ENCODE peak calls at places on chromosomes 7 and 10, in five cellular contexts. One of them, this sample, is unnamed.

GRCh38 chr7:139340037-139340807 is 915 bp upstream of the FMC1 start:
- DNase-seq in ovary: peak
- DNase-seq in tibial nerve: peak
- DNase-seq in stomach: peak
- DNase-seq in H1: peak
- DNase-seq in this sample: peak

GRCh38 chr10:3427316-3427715 is 254.7 kb upstream of the PITRM1 start:
- DNase-seq in stomach: no peak
- DNase-seq in ovary: no peak
- DNase-seq in tibial nerve: no peak
- DNase-seq in H1: no peak
- DNase-seq in this sample: no peak

GRCh38 chr7:137846588-137847417 is at the start of gene DGKI:
- DNase-seq in tibial nerve: no peak
- DNase-seq in H1: no peak
- DNase-seq in ovary: peak
- DNase-seq in stomach: no peak
- DNase-seq in this sample: no peak

GRCh38 chr7:40057292-40057691 is 77.1 kb downstream of the MPLKIP start:
- DNase-seq in ovary: no peak
- DNase-seq in H1: no peak
- DNase-seq in stomach: no peak
- DNase-seq in tibial nerve: no peak
- DNase-seq in this sample: peak

GRCh38 chr7:18037609-18038008 is 10.0 kb upstream of the PRPS1L1 start:
- DNase-seq in stomach: no peak
- DNase-seq in tibial nerve: no peak
- DNase-seq in ovary: no peak
- DNase-seq in H1: no peak
- DNase-seq in this sample: no peak

GRCh38 chr10:63707254-63707910 is 186.2 kb downstream of the REEP3 start:
- DNase-seq in stomach: no peak
- DNase-seq in ovary: no peak
- DNase-seq in H1: no peak
- DNase-seq in tibial nerve: peak
- DNase-seq in this sample: no peak

GRCh38 chr10:32412499-32412853 is 33.5 kb upstream of the CCDC7 start:
- DNase-seq in H1: no peak
- DNase-seq in stomach: no peak
- DNase-seq in tibial nerve: no peak
- DNase-seq in ovary: no peak
- DNase-seq in this sample: no peak

GRCh38 chr10:131725736-131726459 is 174.9 kb upstream of the PPP2R2D start:
- DNase-seq in stomach: peak
- DNase-seq in tibial nerve: no peak
- DNase-seq in H1: no peak
- DNase-seq in ovary: no peak
- DNase-seq in this sample: no peak

GRCh38 chr10:69087600-69088470 is at the start of gene SRGN:
- DNase-seq in stomach: peak
- DNase-seq in ovary: peak
- DNase-seq in H1: no peak
- DNase-seq in tibial nerve: peak
- DNase-seq in this sample: peak

GRCh38 chr7:33632840-33633239 is 272.5 kb upstream of the BMPER start:
- DNase-seq in stomach: no peak
- DNase-seq in ovary: no peak
- DNase-seq in H1: no peak
- DNase-seq in tibial nerve: no peak
- DNase-seq in this sample: no peak

GRCh38 chr10:829241-829640 is 102.3 kb downstream of the LARP4B start:
- DNase-seq in tibial nerve: no peak
- DNase-seq in ovary: no peak
- DNase-seq in H1: no peak
- DNase-seq in stomach: no peak
- DNase-seq in this sample: no peak

GRCh38 chr10:85105614-85106013 is 777.2 kb downstream of the CCSER2 start:
- DNase-seq in tibial nerve: no peak
- DNase-seq in H1: peak
- DNase-seq in stomach: no peak
- DNase-seq in ovary: no peak
- DNase-seq in this sample: no peak

GRCh38 chr7:1725199-1725701 is 55.2 kb downstream of the ELFN1 start:
- DNase-seq in ovary: no peak
- DNase-seq in stomach: peak
- DNase-seq in tibial nerve: no peak
- DNase-seq in H1: no peak
- DNase-seq in this sample: peak

GRCh38 chr10:69819713-69820506 is 18.2 kb downstream of the COL13A1 start:
- DNase-seq in tibial nerve: no peak
- DNase-seq in H1: no peak
- DNase-seq in stomach: no peak
- DNase-seq in ovary: no peak
- DNase-seq in this sample: no peak

GRCh38 chr7:132656846-132657776 is 80.8 kb upstream of the PLXNA4 start:
- DNase-seq in ovary: no peak
- DNase-seq in H1: no peak
- DNase-seq in tibial nerve: no peak
- DNase-seq in stomach: no peak
- DNase-seq in this sample: no peak

GRCh38 chr10:66637273-66638036 is 288.4 kb upstream of the LRRTM3 start:
- DNase-seq in tibial nerve: no peak
- DNase-seq in H1: no peak
- DNase-seq in stomach: no peak
- DNase-seq in ovary: no peak
- DNase-seq in this sample: no peak

GRCh38 chr7:65004575-65004974 is 1.9 kb downstream of the ERV3-1 start:
- DNase-seq in H1: no peak
- DNase-seq in tibial nerve: no peak
- DNase-seq in ovary: no peak
- DNase-seq in stomach: no peak
- DNase-seq in this sample: no peak

GRCh38 chr10:28179490-28180099 is 123.3 kb downstream of the MPP7 start:
- DNase-seq in tibial nerve: peak
- DNase-seq in stomach: no peak
- DNase-seq in H1: no peak
- DNase-seq in ovary: no peak
- DNase-seq in this sample: no peak

GRCh38 chr10:122591736-122592135 is 31.2 kb downstream of the DMBT1 start:
- DNase-seq in stomach: no peak
- DNase-seq in tibial nerve: no peak
- DNase-seq in H1: no peak
- DNase-seq in ovary: no peak
- DNase-seq in this sample: no peak

GRCh38 chr10:75803816-75804576 is 372.6 kb downstream of the LRMDA start:
- DNase-seq in stomach: no peak
- DNase-seq in H1: no peak
- DNase-seq in tibial nerve: peak
- DNase-seq in ovary: no peak
- DNase-seq in this sample: no peak

GRCh38 chr10:48205918-48206317 is 68.6 kb downstream of the FRMPD2 start:
- DNase-seq in tibial nerve: no peak
- DNase-seq in stomach: no peak
- DNase-seq in ovary: no peak
- DNase-seq in H1: no peak
- DNase-seq in this sample: no peak

GRCh38 chr10:89373916-89374711 is 3.7 kb upstream of the IFIT1B start:
- DNase-seq in ovary: peak
- DNase-seq in H1: no peak
- DNase-seq in tibial nerve: peak
- DNase-seq in stomach: peak
- DNase-seq in this sample: peak

GRCh38 chr7:42069625-42070024 is 167.4 kb downstream of the GLI3 start:
- DNase-seq in H1: no peak
- DNase-seq in stomach: no peak
- DNase-seq in ovary: no peak
- DNase-seq in tibial nerve: no peak
- DNase-seq in this sample: no peak

GRCh38 chr10:77386833-77387232 is 250.8 kb downstream of the KCNMA1 start:
- DNase-seq in stomach: no peak
- DNase-seq in ovary: peak
- DNase-seq in tibial nerve: no peak
- DNase-seq in H1: no peak
- DNase-seq in this sample: no peak

GRCh38 chr7:158975526-158976467 is 119.4 kb downstream of the DYNC2I1 start:
- DNase-seq in H1: no peak
- DNase-seq in ovary: no peak
- DNase-seq in stomach: no peak
- DNase-seq in tibial nerve: no peak
- DNase-seq in this sample: peak

GRCh38 chr10:3754727-3755439 is 30.1 kb downstream of the KLF6 start:
- DNase-seq in stomach: no peak
- DNase-seq in H1: no peak
- DNase-seq in tibial nerve: no peak
- DNase-seq in ovary: no peak
- DNase-seq in this sample: no peak

GRCh38 chr10:60281331-60281730 is 108.3 kb downstream of the ANK3 start:
- DNase-seq in stomach: no peak
- DNase-seq in tibial nerve: no peak
- DNase-seq in ovary: no peak
- DNase-seq in H1: no peak
- DNase-seq in this sample: no peak

GRCh38 chr10:80196270-80196949 is 8.9 kb downstream of the ANXA11 start:
- DNase-seq in stomach: peak
- DNase-seq in tibial nerve: no peak
- DNase-seq in ovary: no peak
- DNase-seq in H1: no peak
- DNase-seq in this sample: peak
- TF ChIP-seq EP300 in stomach: no peak
- TF ChIP-seq EP300 in tibial nerve: no peak
- TF ChIP-seq EP300 in ovary: no peak
- TF ChIP-seq EP300 in H1: no peak
- TF ChIP-seq EP300 in this sample: peak

GRCh38 chr10:50558368-50558767 is 65.4 kb downstream of the SGMS1 start:
- DNase-seq in ovary: no peak
- DNase-seq in stomach: no peak
- DNase-seq in tibial nerve: no peak
- DNase-seq in H1: no peak
- DNase-seq in this sample: no peak
- TF ChIP-seq EP300 in ovary: no peak
- TF ChIP-seq EP300 in stomach: peak
- TF ChIP-seq EP300 in tibial nerve: peak
- TF ChIP-seq EP300 in H1: no peak
- TF ChIP-seq EP300 in this sample: peak

DNA sequence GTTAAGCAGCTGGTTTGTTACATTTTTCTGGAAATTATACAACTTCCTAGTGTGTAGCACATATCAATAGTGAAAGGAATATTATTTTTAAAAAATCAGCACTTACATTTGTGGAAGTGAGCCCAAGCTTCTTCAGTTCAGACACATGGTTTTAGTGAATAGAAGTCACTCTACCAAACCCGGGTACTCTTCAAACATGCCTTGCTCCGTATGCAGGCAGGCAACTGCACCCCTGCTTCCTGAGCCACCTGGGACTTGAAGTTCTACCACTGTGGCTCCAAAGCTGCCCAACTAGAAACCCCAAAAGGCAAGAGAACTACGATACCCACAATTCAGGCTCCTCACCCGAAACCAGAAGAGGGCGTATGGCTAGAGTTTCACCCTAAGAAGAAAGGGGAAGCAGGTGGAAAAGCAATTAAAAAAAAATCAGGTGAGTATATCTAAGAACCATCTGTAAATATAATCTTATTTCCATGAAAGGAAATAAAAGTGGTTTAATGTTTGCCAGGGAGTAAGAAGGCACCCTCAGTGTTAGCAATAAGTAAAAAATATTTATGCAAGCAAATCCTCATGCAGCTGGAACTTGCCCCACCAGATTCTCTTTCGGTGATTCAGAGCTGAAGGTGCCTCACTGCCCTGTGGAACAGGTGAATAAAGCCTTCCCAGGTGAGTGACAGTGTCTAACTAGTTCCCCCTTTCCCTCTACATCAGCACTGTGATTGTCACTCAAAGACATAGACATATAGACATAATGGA is at the start of gene MACC1:
- DNase-seq in stomach: peak
- DNase-seq in tibial nerve: no peak
- DNase-seq in H1: peak
- DNase-seq in ovary: no peak
- DNase-seq in this sample: peak
- TF ChIP-seq EP300 in stomach: no peak
- TF ChIP-seq EP300 in tibial nerve: no peak
- TF ChIP-seq EP300 in H1: peak
- TF ChIP-seq EP300 in ovary: no peak
- TF ChIP-seq EP300 in this sample: no peak

GRCh38 chr7:30309842-30310435 is 25.5 kb downstream of the ZNRF2 start:
- DNase-seq in tibial nerve: no peak
- DNase-seq in ovary: no peak
- DNase-seq in stomach: no peak
- DNase-seq in H1: no peak
- DNase-seq in this sample: no peak

GRCh38 chr7:30313348-30313747 is 29.0 kb downstream of the ZNRF2 start:
- DNase-seq in stomach: no peak
- DNase-seq in ovary: no peak
- DNase-seq in tibial nerve: no peak
- DNase-seq in H1: no peak
- DNase-seq in this sample: no peak

GRCh38 chr7:30313793-30314192 is 29.4 kb downstream of the ZNRF2 start:
- DNase-seq in ovary: no peak
- DNase-seq in tibial nerve: no peak
- DNase-seq in H1: no peak
- DNase-seq in stomach: no peak
- DNase-seq in this sample: no peak

GRCh38 chr7:30310674-30311362 is 26.4 kb downstream of the ZNRF2 start:
- DNase-seq in H1: no peak
- DNase-seq in stomach: no peak
- DNase-seq in ovary: no peak
- DNase-seq in tibial nerve: no peak
- DNase-seq in this sample: no peak

GRCh38 chr7:30312186-30312585 is 27.8 kb downstream of the ZNRF2 start:
- DNase-seq in tibial nerve: no peak
- DNase-seq in H1: no peak
- DNase-seq in ovary: no peak
- DNase-seq in stomach: no peak
- DNase-seq in this sample: no peak
- TF ChIP-seq EP300 in tibial nerve: no peak
- TF ChIP-seq EP300 in H1: no peak
- TF ChIP-seq EP300 in ovary: no peak
- TF ChIP-seq EP300 in stomach: no peak
- TF ChIP-seq EP300 in this sample: no peak